ENCODE peak calls at places on chromosomes 11 and 22, in four cellular contexts. N is activated CD4-positive, alpha-beta T cell treated with anti-CD3 and anti-CD28 coated beads for 24 hours; I is HS-5; U is neural progenitor cell. M is an unnamed sample.

GRCh38 chr11:134052988-134053945 is 15.6 kb upstream of the JAM3 start:
- DNase-seq in U (no peak), I (no peak), N (no peak), M (no peak)

GRCh38 chr11:119864836-119865235 is 135.8 kb upstream of the NECTIN1 start:
- DNase-seq in I (no peak), N (no peak), U (no peak), M (no peak)

GRCh38 chr22:41048791-41049717 is 43.3 kb upstream of the EP300 start:
- DNase-seq in U (peak), N (no peak), I (no peak), M (no peak)

GRCh38 chr11:87351671-87352070 is 313.9 kb downstream of the TMEM135 start:
- DNase-seq in I (no peak), N (no peak), U (no peak), M (no peak)

GRCh38 chr11:112537846-112538330 is 277.2 kb upstream of the PLET1 start:
- DNase-seq in U (no peak), I (no peak), N (no peak), M (peak)

GRCh38 chr11:6646631-6647281 is 8.9 kb downstream of the DCHS1 start:
- DNase-seq in N (no peak), I (peak), U (no peak), M (no peak)

GRCh38 chr11:15307600-15307999 is 192.9 kb downstream of the INSC start:
- DNase-seq in I (no peak), N (no peak), U (peak), M (no peak)

GRCh38 chr11:120774591-120775386 is 249.1 kb upstream of the TBCEL start:
- DNase-seq in N (no peak), I (no peak), U (no peak), M (no peak)

GRCh38 chr22:48664586-48664985 is 1163.1 kb downstream of the BRD1 start:
- DNase-seq in I (no peak), U (no peak), N (no peak), M (no peak)

GRCh38 chr11:122197055-122197987 is 81.3 kb upstream of the BLID start:
- DNase-seq in U (no peak), I (peak), N (no peak), M (peak)

GRCh38 chr11:44506375-44507016 is 59.0 kb upstream of the CD82 start:
- DNase-seq in I (no peak), U (no peak), N (no peak), M (peak)

GRCh38 chr11:68039526-68040086 is 781 bp downstream of the TCIRG1 start:
- DNase-seq in I (no peak), U (no peak), N (no peak), M (peak)

GRCh38 chr11:103544874-103545273 is 435.6 kb downstream of the DYNC2H1 start:
- DNase-seq in N (no peak), U (no peak), I (no peak), M (no peak)

GRCh38 chr11:18280438-18281046 is 14.5 kb downstream of the SAA1 start:
- DNase-seq in N (no peak), U (no peak), I (no peak), M (no peak)

GRCh38 chr11:7909585-7910325 is 21.3 kb downstream of the OR10A6 start:
- DNase-seq in I (no peak), U (no peak), N (no peak), M (no peak)

GRCh38 chr11:68444566-68444965 is 16.0 kb upstream of the PPP6R3 start:
- DNase-seq in I (no peak), U (no peak), N (no peak), M (no peak)

GRCh38 chr11:131064373-131064991 is 148.2 kb upstream of the SNX19 start:
- DNase-seq in U (peak), I (no peak), N (peak), M (peak)

GRCh38 chr22:21443735-21444421 is 23.3 kb upstream of the TMEM191C start:
- DNase-seq in I (no peak), U (peak), N (no peak), M (no peak)

GRCh38 chr22:39479254-39479653 is 22.4 kb downstream of the MGAT3 start:
- DNase-seq in N (no peak), U (no peak), I (no peak), M (no peak)

GRCh38 chr11:117230981-117231636 is 764 bp downstream of the PCSK7 start:
- DNase-seq in U (no peak), I (no peak), N (no peak), M (peak)

GRCh38 chr22:50731811-50732624 is 6.0 kb upstream of the ACR start:
- DNase-seq in U (peak), I (no peak), N (peak), M (peak)

GRCh38 chr11:45079943-45080719 is 66.3 kb upstream of the PRDM11 start:
- DNase-seq in U (no peak), I (no peak), N (peak), M (no peak)

GRCh38 chr22:26360169-26360885 is 68.7 kb upstream of the ASPHD2 start:
- DNase-seq in U (peak), N (peak), I (peak), M (peak)

GRCh38 chr11:111736191-111736590 is 30.0 kb downstream of the PPP2R1B start:
- DNase-seq in N (no peak), I (no peak), U (no peak), M (no peak)

GRCh38 chr11:14972581-14973490 is 685 bp upstream of the CALCA start:
- DNase-seq in N (no peak), I (no peak), U (peak), M (no peak)

GRCh38 chr11:15371533-15371932 is 256.8 kb downstream of the INSC start:
- DNase-seq in N (no peak), I (no peak), U (no peak), M (no peak)

GRCh38 chr11:17439316-17439782 is 37.3 kb downstream of the ABCC8 start:
- DNase-seq in U (no peak), I (no peak), N (no peak), M (no peak)

M was measured in RWPE1.